ENCODE peak calls at places on chromosomes 13 and 19, in five cellular contexts. W, F, S, K and H are unnamed samples.

GRCh38 chr19:9406798-9407352 is 28.5 kb downstream of the ZNF266 start:
- DNase-seq in K (peak; percentile 82), S (peak; percentile 36), F (peak; percentile 90), W (peak; percentile 3), H (no peak)

GRCh38 chr19:7979011-7979410 is 26.4 kb downstream of the ELAVL1 start:
- DNase-seq in F (no peak), W (no peak), S (no peak), K (no peak), H (no peak)

GRCh38 chr19:55563261-55563690 is 17.4 kb downstream of the ZNF579 start:
- DNase-seq in S (no peak), K (peak; percentile 69), F (peak; percentile 83), W (no peak), H (no peak)

GRCh38 chr19:36006955-36007354 is 1.7 kb downstream of the SYNE4 start:
- DNase-seq in S (no peak), K (no peak), W (no peak), F (no peak), H (no peak)

GRCh38 chr13:67258482-67258881 is 28.3 kb upstream of the PCDH9 start:
- DNase-seq in S (no peak), F (no peak), K (no peak), W (no peak), H (no peak)

GRCh38 chr19:6713773-6714692 is 6.4 kb downstream of the C3 start:
- DNase-seq in K (no peak), S (no peak), F (peak; percentile 25), W (no peak), H (no peak)

GRCh38 chr13:102351486-102351885 is 50.4 kb downstream of the FGF14 start:
- DNase-seq in S (no peak), W (no peak), K (no peak), F (no peak), H (no peak)

GRCh38 chr13:28716511-28716910 is 2.3 kb downstream of the SLC46A3 start:
- DNase-seq in K (no peak), S (no peak), F (peak; percentile 53), W (no peak), H (peak; percentile 79)

GRCh38 chr19:54373781-54374266 is 9.1 kb upstream of the LAIR1 start:
- DNase-seq in K (no peak), S (no peak), F (no peak), W (no peak), H (no peak)

GRCh38 chr13:106475852-106476251 is 59.6 kb downstream of the EFNB2 start:
- DNase-seq in K (no peak), W (no peak), S (no peak), F (no peak), H (peak; percentile 74)

GRCh38 chr13:109602356-109602755 is 184.0 kb downstream of the IRS2 start:
- DNase-seq in K (no peak), S (no peak), W (no peak), F (no peak), H (no peak)

GRCh38 chr13:80215368-80215767 is 125.6 kb downstream of the SPRY2 start:
- DNase-seq in F (no peak), S (no peak), K (no peak), W (no peak), H (peak; percentile 47)

GRCh38 chr19:6412111-6412999 is 12.3 kb downstream of the KHSRP start:
- DNase-seq in K (no peak), F (peak; percentile 70), S (peak; percentile 65), W (no peak), H (peak; percentile 57)

GRCh38 chr19:845707-846481 is 5.1 kb downstream of the PRTN3 start:
- DNase-seq in S (no peak), K (no peak), F (no peak), W (no peak), H (no peak)

GRCh38 chr13:49220035-49220855 is at the start of gene MLNR:
- DNase-seq in W (no peak), S (peak; percentile 62), F (peak; percentile 68), K (peak; percentile 31), H (no peak)

GRCh38 chr13:110301606-110302131 is 5.3 kb downstream of the COL4A1 start:
- DNase-seq in W (no peak), F (no peak), S (no peak), K (no peak), H (no peak)

GRCh38 chr13:50692396-50692915 is 151.0 kb downstream of the DLEU7 start:
- DNase-seq in S (no peak), K (no peak), W (no peak), F (no peak), H (no peak)

GRCh38 chr13:99129951-99130350 is 70.7 kb upstream of the UBAC2 start:
- DNase-seq in K (no peak), W (no peak), F (no peak), S (no peak), H (no peak)

GRCh38 chr19:47156861-47157454 is 26.3 kb downstream of the SAE1 start:
- DNase-seq in K (no peak), F (no peak), W (no peak), S (peak; percentile 28), H (no peak)

GRCh38 chr13:79810671-79811070 is 329.7 kb downstream of the NDFIP2 start:
- DNase-seq in S (no peak), K (no peak), F (no peak), W (no peak), H (peak; percentile 69)